ENCODE peak calls at places on chromosomes 11 and 22, in ten cellular contexts. C, G, H, F, B, R, K, X, V and Z are unnamed samples.

GRCh38 chr22:30694638-30695350 is at the start of gene OSBP2:
- DNase-seq in F (no peak), H (peak), X (no peak), G (no peak), V (peak), C (peak), B (no peak), K (peak), R (peak), Z (no peak)

GRCh38 chr11:94735907-94736306 is 32.2 kb upstream of the AMOTL1 start:
- DNase-seq in R (no peak), F (no peak), V (no peak), C (no peak), H (no peak), X (no peak), G (no peak), B (no peak), K (no peak), Z (no peak)

GRCh38 chr11:1701041-1701807 is 4.2 kb downstream of the KRTAP5-6 start:
- DNase-seq in K (no peak), H (no peak), G (no peak), X (no peak), R (no peak), B (no peak), C (no peak), V (no peak), F (no peak), Z (no peak)

GRCh38 chr22:19891350-19892248 is 36.9 kb upstream of the GNB1L start:
- DNase-seq in X (peak), V (peak), K (peak), R (peak), B (peak), G (peak), H (no peak), F (peak), C (no peak), Z (peak)

GRCh38 chr22:38424525-38425080 is 30.4 kb downstream of the KCNJ4 start:
- DNase-seq in B (no peak), F (no peak), K (no peak), G (no peak), V (no peak), C (no peak), X (no peak), R (no peak), H (no peak), Z (no peak)

GRCh38 chr11:118398797-118399564 is 2.4 kb upstream of the ATP5MG start:
- DNase-seq in G (peak), H (no peak), X (peak), R (no peak), B (no peak), V (peak), K (no peak), C (no peak), F (peak), Z (no peak)

GRCh38 chr11:69442012-69442806 is 39.3 kb upstream of the LINC01488 start:
- DNase-seq in K (no peak), F (no peak), C (no peak), V (no peak), B (peak), X (no peak), G (no peak), H (no peak), R (peak), Z (no peak)

GRCh38 chr11:35303596-35304392 is 115.6 kb downstream of the SLC1A2 start:
- DNase-seq in F (no peak), C (no peak), K (no peak), H (no peak), G (peak), B (peak), X (peak), R (no peak), V (no peak), Z (no peak)

GRCh38 chr11:132734217-132734616 is 798.1 kb downstream of the OPCML start:
- DNase-seq in G (peak), C (no peak), F (no peak), R (no peak), V (no peak), H (no peak), K (no peak), B (peak), X (no peak), Z (peak)

GRCh38 chr11:105399505-105399904 is 210.4 kb upstream of the GRIA4 start:
- DNase-seq in K (no peak), C (no peak), H (no peak), R (no peak), X (no peak), F (no peak), V (no peak), G (peak), B (no peak), Z (no peak)

GRCh38 chr11:73308003-73308962 is at the start of gene ARHGEF17:
- DNase-seq in V (no peak), H (peak), X (peak), K (peak), B (peak), F (no peak), C (peak), G (peak), R (peak), Z (no peak)

GRCh38 chr22:37353839-37354238 is 71.5 kb downstream of the CYTH4 start:
- DNase-seq in V (no peak), G (no peak), B (no peak), R (peak), F (no peak), K (no peak), X (no peak), C (no peak), H (no peak), Z (peak)

GRCh38 chr11:99325807-99326206 is 305.1 kb downstream of the CNTN5 start:
- DNase-seq in X (peak), H (no peak), V (no peak), K (no peak), C (no peak), R (peak), F (no peak), B (peak), G (peak), Z (peak)

GRCh38 chr22:19803736-19804267 is 43.2 kb downstream of the TBX1 start:
- DNase-seq in H (no peak), F (no peak), X (no peak), K (peak), R (no peak), C (no peak), B (no peak), G (no peak), V (no peak), Z (no peak)

GRCh38 chr22:30212996-30213441 is 33.5 kb downstream of the LIF start:
- DNase-seq in K (no peak), V (no peak), X (peak), C (no peak), R (no peak), F (no peak), G (peak), B (peak), H (no peak), Z (no peak)

GRCh38 chr11:74233683-74234082 is 62.6 kb downstream of the PPME1 start:
- DNase-seq in F (no peak), V (no peak), B (no peak), R (no peak), C (no peak), G (no peak), X (no peak), K (no peak), H (no peak), Z (no peak)

GRCh38 chr11:35247863-35248262 is 108.9 kb downstream of the CD44 start:
- DNase-seq in H (no peak), C (no peak), F (no peak), K (no peak), R (no peak), G (no peak), X (no peak), V (no peak), B (no peak), Z (no peak)

GRCh38 chr11:11279956-11280689 is 72.9 kb downstream of the CSNK2A3 start:
- DNase-seq in B (no peak), K (no peak), F (peak), X (peak), H (no peak), V (no peak), C (no peak), G (peak), R (no peak), Z (no peak)

GRCh38 chr11:72456651-72457050 is 22.3 kb upstream of the CLPB start:
- DNase-seq in H (no peak), X (no peak), V (no peak), G (no peak), R (no peak), C (no peak), K (no peak), B (no peak), F (no peak), Z (no peak)

GRCh38 chr22:19233189-19233661 is 54.7 kb upstream of the SLC25A1 start:
- DNase-seq in B (no peak), C (no peak), H (no peak), K (no peak), V (no peak), F (no peak), X (no peak), R (no peak), G (no peak), Z (no peak)

GRCh38 chr11:63020671-63021255 is 5.1 kb upstream of the SLC22A8 start:
- DNase-seq in X (no peak), G (no peak), C (no peak), V (no peak), H (peak), R (no peak), K (no peak), F (no peak), B (no peak), Z (no peak)

GRCh38 chr11:8223513-8223899 is 40.2 kb downstream of the LMO1 start:
- DNase-seq in V (no peak), X (no peak), B (peak), H (no peak), G (peak), R (no peak), K (no peak), F (no peak), C (no peak), Z (no peak)

GRCh38 chr11:35029979-35030378 is 109.0 kb upstream of the CD44 start:
- DNase-seq in F (no peak), H (no peak), G (peak), K (no peak), V (no peak), B (peak), X (peak), C (no peak), R (peak), Z (peak)

GRCh38 chr22:50578776-50579310 is 616 bp upstream of the CPT1B start:
- DNase-seq in H (no peak), C (no peak), F (no peak), R (no peak), B (no peak), K (no peak), X (no peak), V (no peak), G (no peak), Z (no peak)

GRCh38 chr22:44331881-44332714 is 19.3 kb upstream of the SHISAL1 start:
- DNase-seq in G (no peak), X (peak), R (no peak), K (no peak), V (no peak), F (no peak), C (peak), H (peak), B (no peak), Z (no peak)

GRCh38 chr11:132072880-132073213 is 702.4 kb downstream of the NTM start:
- DNase-seq in K (no peak), G (peak), H (no peak), C (no peak), B (peak), V (no peak), X (no peak), R (no peak), F (no peak), Z (no peak)

GRCh38 chr11:115042002-115042401 is 363.7 kb downstream of the NXPE2 start:
- DNase-seq in V (no peak), F (no peak), X (no peak), H (no peak), B (no peak), R (no peak), G (no peak), K (no peak), C (peak), Z (no peak)

GRCh38 chr11:129720994-129721393 is 94.7 kb upstream of the TMEM45B start:
- DNase-seq in B (no peak), C (no peak), G (no peak), X (no peak), K (no peak), F (no peak), R (no peak), V (no peak), H (no peak), Z (no peak)

GRCh38 chr11:96338910-96339703 is 3.9 kb downstream of the MAML2 start:
- DNase-seq in B (peak), K (peak), X (peak), F (peak), H (no peak), R (no peak), C (peak), G (peak), V (no peak), Z (no peak)

GRCh38 chr22:22754961-22755777 is 110.8 kb downstream of the GGTLC2 start:
- DNase-seq in F (no peak), B (no peak), G (no peak), H (no peak), V (no peak), C (no peak), K (no peak), R (no peak), X (no peak), Z (no peak)

GRCh38 chr11:93908689-93909088 is 58.3 kb upstream of the VSTM5 start:
- DNase-seq in H (no peak), C (no peak), G (peak), B (peak), F (no peak), R (peak), X (peak), K (no peak), V (no peak), Z (peak)

GRCh38 chr22:41140365-41140957 is 48.1 kb downstream of the EP300 start:
- DNase-seq in F (no peak), V (no peak), B (peak), H (no peak), G (no peak), R (no peak), X (no peak), C (no peak), K (no peak), Z (no peak)

GRCh38 chr22:29641052-29641780 is 37.8 kb downstream of the NF2 start:
- DNase-seq in K (no peak), H (no peak), B (no peak), X (no peak), R (no peak), F (no peak), G (no peak), V (no peak), C (no peak), Z (no peak)

GRCh38 chr11:76302707-76303395 is 78.1 kb downstream of the THAP12 start:
- DNase-seq in C (no peak), G (no peak), K (no peak), B (no peak), F (no peak), V (no peak), H (no peak), R (no peak), X (no peak), Z (no peak)
- TF ChIP-seq CTCF in C (no peak), G (no peak), K (no peak), B (no peak), F (no peak), V (no peak), H (no peak), R (no peak), X (no peak), Z (no peak)

DNA sequence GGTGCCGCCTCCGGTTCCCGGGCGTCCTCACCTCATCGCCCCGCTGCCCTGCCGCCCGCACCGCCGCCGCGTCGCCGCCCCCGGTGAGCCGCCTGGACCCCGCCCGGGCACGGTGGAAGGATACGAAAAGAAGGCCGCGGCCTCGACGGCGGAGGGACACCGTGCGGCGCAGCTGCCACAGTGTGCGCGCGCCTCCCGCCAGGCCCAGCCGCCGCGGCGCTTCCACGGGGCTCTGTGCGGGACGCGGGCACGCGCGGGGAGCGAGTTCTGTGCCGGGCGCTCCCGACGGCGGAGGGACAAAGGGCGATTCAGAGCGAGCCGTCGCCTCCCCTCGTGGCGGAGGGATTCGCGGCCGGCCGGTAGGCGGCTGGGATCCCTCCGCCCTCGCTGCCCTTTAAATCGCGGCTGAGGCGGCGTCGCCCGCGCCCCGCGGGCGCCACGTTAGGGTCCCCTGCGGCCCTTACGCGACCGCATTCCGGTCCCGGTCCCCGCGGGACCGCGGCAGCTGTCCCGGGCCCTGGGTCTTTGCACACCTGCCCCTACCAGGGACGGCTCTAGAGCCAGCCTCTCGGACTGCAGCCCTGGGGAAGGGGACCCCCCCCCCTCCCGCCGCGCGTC is 568 bp upstream of the KMT5B start:
- DNase-seq in K (peak), H (peak), X (peak), B (peak), F (peak), G (peak), C (peak), V (peak), R (peak), Z (peak)
- TF ChIP-seq CTCF in K (peak), H (no peak), X (no peak), B (no peak), F (no peak), G (no peak), C (no peak), V (no peak), R (no peak), Z (no peak)

GRCh38 chr11:61814242-61814957 is 2.4 kb downstream of the FADS1 start:
- DNase-seq in X (peak), F (no peak), V (no peak), C (no peak), G (peak), K (no peak), R (no peak), H (no peak), B (peak), Z (no peak)
- TF ChIP-seq CTCF in X (no peak), F (no peak), V (no peak), C (no peak), G (no peak), K (no peak), R (no peak), H (no peak), B (no peak), Z (no peak)

DNA sequence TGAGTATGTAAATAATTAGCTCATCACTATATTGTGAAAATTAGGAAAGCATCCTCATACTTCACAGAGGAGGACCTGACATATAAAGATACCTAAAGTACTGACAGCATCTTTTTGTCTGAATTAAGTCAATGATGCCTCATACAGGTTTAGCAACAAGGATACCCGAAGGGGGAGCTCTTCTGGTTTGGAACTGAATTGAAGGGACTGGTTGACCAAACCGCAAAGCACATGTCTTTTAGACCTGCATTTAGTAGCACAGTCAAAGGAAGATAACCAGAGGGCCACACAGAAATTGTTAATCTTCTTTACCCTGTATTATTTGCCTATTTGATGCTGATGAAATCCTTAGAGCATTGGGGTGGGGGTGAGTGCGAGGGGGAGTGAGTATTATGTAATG is 12.9 kb upstream of the WT1 start:
- DNase-seq in R (no peak), K (no peak), C (no peak), B (peak), G (peak), F (peak), X (no peak), H (no peak), V (no peak), Z (no peak)
- TF ChIP-seq CTCF in R (no peak), K (no peak), C (no peak), B (peak), G (peak), F (peak), X (peak), H (peak), V (no peak), Z (peak)